ENCODE peak calls at places on chromosomes 16 and 17, in six cellular contexts. M, V, O, K, L and Y are unnamed samples.

GRCh38 chr17:41511130-41511529 is 5.7 kb upstream of the KRT13 start:
- DNase-seq in O (no peak), V (no peak), K (no peak), L (no peak), M (no peak), Y (no peak)

GRCh38 chr16:3731126-3731935 is 14.0 kb upstream of the TRAP1 start:
- DNase-seq in L (no peak), V (no peak), M (no peak), O (no peak), K (no peak), Y (no peak)

GRCh38 chr16:85614338-85615013 is 1.4 kb downstream of the GSE1 start:
- DNase-seq in O (no peak), K (peak; percentile 30), L (no peak), V (no peak), M (no peak), Y (no peak)

GRCh38 chr17:77451894-77452852 is 311.4 kb downstream of the SEC14L1 start:
- DNase-seq in O (peak; percentile 43), M (peak; percentile 87), V (peak; percentile 67), L (peak; percentile 64), K (peak; percentile 44), Y (peak; percentile 78)

GRCh38 chr17:79023180-79023705 is 726 bp upstream of the C1QTNF1 start:
- DNase-seq in O (no peak), M (peak; percentile 73), K (no peak), V (no peak), L (no peak), Y (no peak)

GRCh38 chr17:71741836-71742235 is 379.0 kb upstream of the SOX9 start:
- DNase-seq in L (no peak), V (no peak), O (no peak), M (no peak), K (no peak), Y (no peak)

GRCh38 chr17:83007504-83008475 is 71.6 kb upstream of the METRNL start:
- DNase-seq in O (no peak), L (no peak), M (no peak), V (no peak), K (no peak), Y (no peak)

GRCh38 chr16:48212033-48212432 is 32.1 kb upstream of the LONP2 start:
- DNase-seq in V (no peak), M (no peak), K (no peak), O (no peak), L (no peak), Y (no peak)

GRCh38 chr17:66805567-66805966 is 29.4 kb upstream of the CACNG5 start:
- DNase-seq in O (no peak), L (no peak), K (no peak), V (no peak), M (no peak), Y (no peak)

GRCh38 chr17:82048571-82048971 is 3.0 kb downstream of the RFNG start:
- DNase-seq in M (no peak), L (no peak), V (no peak), O (no peak), K (no peak), Y (no peak)

GRCh38 chr16:53931946-53932345 is 228.0 kb downstream of the FTO start:
- DNase-seq in M (no peak), K (no peak), V (no peak), L (no peak), O (no peak), Y (no peak)